ENCODE peak calls at places on chromosomes 13 and 19, in seven cellular contexts. L, Z, X, R, E, J and N are unnamed samples.

GRCh38 chr19:35273686-35274259 is 5.0 kb downstream of the USF2 start:
- DNase-seq in R (no peak), J (no peak), L (no peak), X (no peak), E (no peak), Z (no peak), N (no peak)

GRCh38 chr19:42277821-42278809 is 9.1 kb downstream of the CIC start:
- DNase-seq in R (no peak), E (peak; percentile 71), Z (no peak), L (peak; percentile 77), X (no peak), J (no peak), N (peak; percentile 82)

GRCh38 chr13:99045396-99045795 is 67.5 kb upstream of the DOCK9 start:
- DNase-seq in L (peak; percentile 60), E (no peak), R (peak; percentile 61), Z (no peak), X (no peak), J (no peak), N (no peak)

GRCh38 chr19:35297922-35298321 is 6.0 kb downstream of the MAG start:
- DNase-seq in E (no peak), L (no peak), J (no peak), Z (no peak), R (no peak), X (no peak), N (no peak)

GRCh38 chr19:14028901-14029300 is 953 bp downstream of the RLN3 start:
- DNase-seq in X (no peak), J (no peak), L (no peak), Z (no peak), E (no peak), R (no peak), N (peak; percentile 45)

GRCh38 chr19:29711584-29712132 is 3.4 kb downstream of the C19orf12 start:
- DNase-seq in R (no peak), J (no peak), L (no peak), X (no peak), E (no peak), Z (no peak), N (no peak)

GRCh38 chr13:47025791-47026419 is 129.1 kb upstream of the HTR2A start:
- DNase-seq in X (no peak), E (no peak), R (no peak), L (no peak), J (no peak), Z (no peak), N (no peak)

GRCh38 chr19:35729021-35729420 is 11.2 kb downstream of the KMT2B start:
- DNase-seq in J (no peak), L (no peak), R (no peak), Z (no peak), E (no peak), X (no peak), N (no peak)